ENCODE peak calls at places on chromosomes 1 and 21, in four cellular contexts. P is fibroblast of mammary gland, Y is AG10803, W is GM12891. M is an unnamed sample.

GRCh38 chr1:213448360-213448759 is 397.3 kb downstream of the RPS6KC1 start:
- DNase-seq in W (no peak), Y (no peak), P (no peak), M (no peak)

GRCh38 chr21:26099610-26100219 is 70.9 kb downstream of the APP start:
- DNase-seq in Y (peak), W (no peak), P (no peak), M (no peak)

GRCh38 chr21:42193131-42193671 is 25.7 kb upstream of the ABCG1 start:
- DNase-seq in P (no peak), Y (no peak), W (no peak), M (no peak)

GRCh38 chr1:179867493-179868330 is 9.9 kb downstream of the TOR1AIP2 start:
- DNase-seq in Y (peak), P (peak), W (no peak), M (peak)

GRCh38 chr1:1630965-1631792 is 794 bp upstream of the MMP23B start:
- DNase-seq in P (peak), W (peak), Y (peak), M (no peak)

GRCh38 chr1:40556121-40556520 is 24.7 kb downstream of the ZNF684 start:
- DNase-seq in Y (no peak), W (no peak), P (no peak), M (no peak)

GRCh38 chr21:27246741-27247140 is 279.9 kb upstream of the ADAMTS5 start:
- DNase-seq in P (peak), W (no peak), Y (peak), M (no peak)

GRCh38 chr1:232978091-232978634 is 27.8 kb downstream of the NTPCR start:
- DNase-seq in W (no peak), P (no peak), Y (no peak), M (no peak)

GRCh38 chr21:33540711-33541104 is 1.2 kb downstream of the GART start:
- DNase-seq in Y (no peak), P (no peak), W (no peak), M (peak)

GRCh38 chr1:22626219-22626902 is 10.1 kb upstream of the C1QA start:
- DNase-seq in Y (no peak), P (no peak), W (no peak), M (no peak)

GRCh38 chr1:2384130-2384860 is 7.1 kb downstream of the MORN1 start:
- DNase-seq in W (no peak), Y (no peak), P (no peak), M (no peak)

GRCh38 chr21:41681939-41682718 is 84.7 kb downstream of the RIPK4 start:
- DNase-seq in P (no peak), Y (no peak), W (no peak), M (no peak)

GRCh38 chr1:12547586-12548225 is 70.3 kb downstream of the DHRS3 start:
- DNase-seq in W (no peak), Y (no peak), P (no peak), M (no peak)

GRCh38 chr1:73899311-73899710 is 298.7 kb downstream of the LRRIQ3 start:
- DNase-seq in Y (no peak), W (no peak), P (no peak), M (no peak)

GRCh38 chr1:234550341-234551031 is 59.5 kb downstream of the IRF2BP2 start:
- DNase-seq in P (no peak), W (no peak), Y (no peak), M (no peak)

GRCh38 chr1:111727056-111727455 is 12.1 kb downstream of the INKA2 start:
- DNase-seq in Y (no peak), P (no peak), W (no peak), M (no peak)

GRCh38 chr1:34425785-34426184 is 249.1 kb downstream of the C1orf94 start:
- DNase-seq in P (no peak), Y (no peak), W (no peak), M (no peak)

GRCh38 chr1:220160027-220160426 is 66.1 kb downstream of the IARS2 start:
- DNase-seq in W (no peak), Y (no peak), P (no peak), M (no peak)

GRCh38 chr1:2483026-2483425 is 6.9 kb downstream of the PLCH2 start:
- DNase-seq in Y (no peak), P (no peak), W (no peak), M (no peak)

GRCh38 chr1:83794384-83794783 is 204.5 kb downstream of the TTLL7 start:
- DNase-seq in P (no peak), Y (no peak), W (no peak), M (no peak)

GRCh38 chr1:166166701-166167394 is at the start of gene FAM78B:
- DNase-seq in P (peak), W (peak), Y (peak), M (peak)

GRCh38 chr1:162028726-162029125 is 5.1 kb upstream of the OLFML2B start:
- DNase-seq in W (no peak), Y (no peak), P (no peak), M (no peak)

GRCh38 chr1:203040518-203041275 is 14.4 kb downstream of the PPFIA4 start:
- DNase-seq in P (no peak), W (no peak), Y (no peak), M (no peak)

GRCh38 chr1:45198185-45198584 is 8.2 kb downstream of the ZSWIM5 start:
- DNase-seq in Y (no peak), P (no peak), W (no peak), M (no peak)

GRCh38 chr1:85200367-85200869 is 398 bp downstream of the SYDE2 start:
- DNase-seq in Y (no peak), P (no peak), W (peak), M (no peak)

GRCh38 chr1:62589321-62589720 is 8.0 kb upstream of the ANGPTL3 start:
- DNase-seq in P (peak), Y (peak), W (no peak), M (no peak)

GRCh38 chr1:115908565-115909334 is 67.6 kb upstream of the SLC22A15 start:
- DNase-seq in W (no peak), Y (no peak), P (no peak), M (no peak)